ENCODE peak calls at places on chromosomes 1 and 21, in nine cellular contexts. S is CD8-positive, alpha-beta memory T cell; E is hepatocyte; X is astrocyte; N is left ventricle myocardium inferior; Z is endothelial cell of umbilical vein; R is SJSA1; G is GM23248; F is PC-3. C is an unnamed sample.

GRCh38 chr1:163083690-163084089 is 14.5 kb downstream of the RGS4 start:
- DNase-seq in R (no peak), G (peak; percentile 71), F (peak; percentile 83), X (peak; percentile 64), Z (no peak), N (no peak), E (no peak), S (no peak), C (no peak)

GRCh38 chr1:15442759-15443158 is 4.5 kb downstream of the CTRC start:
- DNase-seq in S (no peak), Z (no peak), G (no peak), F (no peak), X (no peak), E (no peak), R (no peak), N (no peak), C (no peak)

GRCh38 chr1:235105051-235106043 is 23.3 kb downstream of the TOMM20 start:
- DNase-seq in X (no peak), R (peak; percentile 59), E (no peak), S (no peak), G (peak; percentile 32), Z (peak; percentile 46), N (no peak), F (no peak), C (no peak)

GRCh38 chr21:26715878-26716506 is 129.2 kb downstream of the ADAMTS1 start:
- DNase-seq in G (peak; percentile 73), E (peak; percentile 66), Z (peak; percentile 55), S (no peak), N (peak; percentile 15), R (peak; percentile 44), F (peak; percentile 80), X (peak; percentile 12), C (peak; percentile 73)

GRCh38 chr1:37673920-37674319 is 18.4 kb upstream of the CDCA8 start:
- DNase-seq in E (no peak), G (no peak), Z (no peak), R (no peak), F (no peak), X (no peak), N (no peak), S (peak; percentile 80), C (no peak)

GRCh38 chr1:11052839-11053757 is 6.1 kb upstream of the MASP2 start:
- DNase-seq in N (no peak), S (no peak), R (no peak), E (no peak), G (peak; percentile 34), F (no peak), X (no peak), Z (no peak), C (no peak)

GRCh38 chr1:204826970-204827369 is 43.7 kb upstream of the NFASC start:
- DNase-seq in E (peak; percentile 40), X (no peak), N (no peak), Z (no peak), F (peak; percentile 48), S (no peak), G (peak; percentile 56), R (no peak), C (no peak)

GRCh38 chr1:116513956-116514355 is 56.9 kb downstream of the CD58 start:
- DNase-seq in G (no peak), Z (no peak), R (no peak), X (no peak), F (no peak), S (no peak), N (peak; percentile 53), E (no peak), C (no peak)

GRCh38 chr1:9494936-9495758 is 44.1 kb upstream of the SLC25A33 start:
- DNase-seq in Z (peak; percentile 42), E (peak; percentile 73), R (peak; percentile 57), F (peak; percentile 67), S (peak; percentile 72), G (peak; percentile 67), X (no peak), N (peak; percentile 47), C (peak; percentile 75)

GRCh38 chr1:4075436-4076225 is 175.6 kb upstream of the C1orf174 start:
- DNase-seq in R (no peak), E (no peak), X (no peak), F (no peak), S (no peak), N (no peak), Z (no peak), G (no peak), C (no peak)

GRCh38 chr1:1169429-1170214 is 4.1 kb upstream of the TTLL10 start:
- DNase-seq in R (no peak), X (no peak), N (peak; percentile 6), Z (no peak), S (peak; percentile 38), F (no peak), G (no peak), E (no peak), C (no peak)

GRCh38 chr1:171434717-171435346 is 50.5 kb upstream of the PRRC2C start:
- DNase-seq in N (no peak), G (peak; percentile 90), Z (peak; percentile 84), F (peak; percentile 92), R (peak; percentile 83), S (no peak), X (peak; percentile 91), E (peak; percentile 27), C (peak; percentile 90)

GRCh38 chr1:188433428-188433827 is 1604.7 kb downstream of the PLA2G4A start:
- DNase-seq in E (no peak), R (no peak), G (peak; percentile 0), Z (no peak), N (no peak), X (peak; percentile 66), S (no peak), F (peak; percentile 11), C (no peak)

GRCh38 chr1:100542264-100542663 is 4.3 kb downstream of the GPR88 start:
- DNase-seq in E (no peak), N (no peak), G (no peak), Z (no peak), S (no peak), X (no peak), F (no peak), R (no peak), C (no peak)

GRCh38 chr1:67685558-67686271 is 714 bp downstream of the GADD45A start:
- DNase-seq in Z (peak; percentile 52), X (no peak), G (peak; percentile 82), E (peak; percentile 69), S (peak; percentile 75), R (peak; percentile 41), N (peak; percentile 50), F (peak; percentile 46), C (peak; percentile 44)

GRCh38 chr21:46604975-46605758 is at the start of gene S100B:
- DNase-seq in E (no peak), G (no peak), N (no peak), S (no peak), Z (no peak), F (no peak), R (no peak), X (no peak), C (peak; percentile 42)

GRCh38 chr1:3608154-3608553 is 3.2 kb downstream of the MEGF6 start:
- DNase-seq in E (no peak), S (no peak), N (no peak), F (no peak), G (no peak), Z (no peak), X (no peak), R (no peak), C (no peak)

GRCh38 chr1:27856561-27857343 is 15.6 kb upstream of the THEMIS2 start:
- DNase-seq in S (no peak), X (no peak), R (no peak), Z (no peak), E (no peak), G (no peak), F (no peak), N (no peak), C (no peak)

GRCh38 chr1:229370601-229371021 is 27.8 kb upstream of the CCSAP start:
- DNase-seq in G (no peak), F (no peak), N (peak; percentile 78), E (no peak), S (no peak), Z (no peak), X (no peak), R (no peak), C (peak; percentile 80)

GRCh38 chr1:92031281-92032110 is 1.7 kb downstream of the EPHX4 start:
- DNase-seq in E (no peak), F (no peak), N (no peak), Z (no peak), X (no peak), R (no peak), G (peak; percentile 11), S (no peak), C (no peak)

GRCh38 chr1:198184516-198184915 is 27.7 kb downstream of the NEK7 start:
- DNase-seq in Z (no peak), G (no peak), R (no peak), N (no peak), E (no peak), S (no peak), X (no peak), F (no peak), C (no peak)
- H3K4me1 ChIP-seq in Z (peaks cover 11% of the 10 kb centered on the region), G (peaks cover 82% of the 10 kb centered on the region), R (peaks cover 4% of the 10 kb centered on the region), N (peaks cover 96% of the 10 kb centered on the region), E (peaks cover 11% of the 10 kb centered on the region), S (peaks cover 84% of the 10 kb centered on the region), X (peaks cover 13% of the 10 kb centered on the region), F (peaks cover 3% of the 10 kb centered on the region), C (no peaks in the 10 kb centered on the region)

GRCh38 chr1:64019818-64020217 is 183.6 kb upstream of the UBE2U start:
- DNase-seq in F (no peak), E (peak; percentile 57), N (no peak), G (peak; percentile 89), X (peak; percentile 55), R (peak; percentile 59), S (no peak), Z (no peak), C (peak; percentile 21)
- H3K27ac ChIP-seq in F (no peak overlapping the region), E (peak overlapping the region; percentile 70), N (peak overlapping the region; percentile 62), G (peak overlapping the region; percentile 48), X (peak overlapping the region; percentile 7), R (peak overlapping the region; percentile 26), S (no peak overlapping the region), Z (no peak overlapping the region), C (no peak overlapping the region)

DNA sequence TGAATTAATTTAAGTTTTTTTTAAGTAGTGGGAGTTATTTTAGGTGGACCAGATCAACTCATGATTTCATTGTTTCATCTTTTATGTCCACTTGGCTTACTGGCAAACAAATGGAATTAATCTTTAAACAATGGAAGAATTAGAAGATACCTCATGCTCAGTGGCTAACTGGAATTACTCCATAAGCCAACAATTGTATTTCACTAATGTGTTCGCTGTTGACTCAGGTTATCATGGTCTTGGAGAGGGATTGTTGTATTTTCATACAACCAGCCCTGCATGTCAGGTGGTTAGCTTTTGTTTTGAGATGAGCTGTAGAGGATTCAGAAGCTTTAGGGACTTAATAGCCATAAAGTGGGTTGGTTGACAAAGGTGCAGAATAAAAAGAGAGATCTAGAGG is 57.2 kb upstream of the HMCN1 start:
- DNase-seq in Z (no peak), F (no peak), E (no peak), R (no peak), G (no peak), N (no peak), X (no peak), S (no peak), C (no peak)
- H3K4me1 ChIP-seq in Z (peaks cover 29% of the 10 kb centered on the region), F (peaks cover 6% of the 10 kb centered on the region), E (no peaks in the 10 kb centered on the region), R (peaks cover 5% of the 10 kb centered on the region), G (no peaks in the 10 kb centered on the region), N (peaks cover 59% of the 10 kb centered on the region), X (no peaks in the 10 kb centered on the region), S (peaks cover 28% of the 10 kb centered on the region), C (peaks cover 78% of the 10 kb centered on the region)

DNA sequence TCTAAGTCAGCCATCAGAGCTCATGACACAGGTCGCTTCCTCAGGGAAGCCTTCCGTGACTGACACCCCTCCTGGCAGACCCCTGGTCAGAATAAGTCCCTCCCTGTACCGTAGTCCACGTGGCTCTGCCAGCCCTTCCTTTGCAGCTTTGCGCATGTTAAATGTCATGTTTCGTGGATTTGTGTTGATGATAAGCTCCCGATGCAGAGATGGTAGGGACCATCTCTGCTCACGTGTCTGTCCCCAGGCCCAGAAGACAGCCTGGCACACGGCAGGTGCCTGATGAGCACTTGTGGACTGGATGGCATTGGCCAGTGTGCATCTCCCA is 75.9 kb downstream of the DHRS3 start:
- DNase-seq in R (no peak), X (no peak), S (no peak), Z (no peak), F (no peak), E (no peak), N (no peak), G (no peak), C (no peak)
- H3K27ac ChIP-seq in R (no peak overlapping the region), X (no peak overlapping the region), S (no peak overlapping the region), Z (no peak overlapping the region), F (no peak overlapping the region), E (peak overlapping the region; percentile 16), N (peak overlapping the region; percentile 74), G (no peak overlapping the region), C (no peak overlapping the region)

C was measured in A673.